ENCODE peak calls at places on chromosomes 6 and 20, in seven cellular contexts. One of them, this sample, is unnamed.

GRCh38 chr6:109767961-109768360 is 76.9 kb downstream of the FIG4 start:
- DNase-seq in sigmoid colon: no peak
- DNase-seq in neural crest cell: no peak
- DNase-seq in Daoy: peak
- DNase-seq in HEK293T: no peak
- DNase-seq in Panc1: no peak
- DNase-seq in activated T-cell treated with anti-CD3 and anti-CD28 coated beads, Interleukin-2, amount 50 U/mL, for 4 hours: no peak
- DNase-seq in this sample: no peak

GRCh38 chr6:168916576-168917207 is 337.0 kb downstream of the THBS2 start:
- DNase-seq in Daoy: no peak
- DNase-seq in Panc1: no peak
- DNase-seq in HEK293T: no peak
- DNase-seq in neural crest cell: no peak
- DNase-seq in sigmoid colon: no peak
- DNase-seq in activated T-cell treated with anti-CD3 and anti-CD28 coated beads, Interleukin-2, amount 50 U/mL, for 4 hours: no peak
- DNase-seq in this sample: no peak

GRCh38 chr6:108002365-108003221 is 44.6 kb upstream of the SEC63 start:
- DNase-seq in sigmoid colon: no peak
- DNase-seq in Panc1: peak
- DNase-seq in Daoy: peak
- DNase-seq in activated T-cell treated with anti-CD3 and anti-CD28 coated beads, Interleukin-2, amount 50 U/mL, for 4 hours: no peak
- DNase-seq in neural crest cell: peak
- DNase-seq in HEK293T: peak
- DNase-seq in this sample: no peak

GRCh38 chr6:20334961-20335360 is 66.7 kb upstream of the E2F3 start:
- DNase-seq in sigmoid colon: no peak
- DNase-seq in Panc1: no peak
- DNase-seq in Daoy: no peak
- DNase-seq in activated T-cell treated with anti-CD3 and anti-CD28 coated beads, Interleukin-2, amount 50 U/mL, for 4 hours: no peak
- DNase-seq in HEK293T: no peak
- DNase-seq in neural crest cell: no peak
- DNase-seq in this sample: no peak

GRCh38 chr6:132259070-132259469 is 142.2 kb downstream of the MOXD1 start:
- DNase-seq in sigmoid colon: no peak
- DNase-seq in Panc1: peak
- DNase-seq in HEK293T: peak
- DNase-seq in Daoy: no peak
- DNase-seq in activated T-cell treated with anti-CD3 and anti-CD28 coated beads, Interleukin-2, amount 50 U/mL, for 4 hours: no peak
- DNase-seq in neural crest cell: no peak
- DNase-seq in this sample: no peak

GRCh38 chr6:104064876-104065275 is 794.8 kb downstream of the HACE1 start:
- DNase-seq in sigmoid colon: no peak
- DNase-seq in activated T-cell treated with anti-CD3 and anti-CD28 coated beads, Interleukin-2, amount 50 U/mL, for 4 hours: no peak
- DNase-seq in HEK293T: no peak
- DNase-seq in Panc1: no peak
- DNase-seq in neural crest cell: no peak
- DNase-seq in Daoy: no peak
- DNase-seq in this sample: no peak

GRCh38 chr20:53149652-53150205 is 177.6 kb downstream of the TSHZ2 start:
- DNase-seq in Daoy: no peak
- DNase-seq in neural crest cell: no peak
- DNase-seq in HEK293T: no peak
- DNase-seq in Panc1: no peak
- DNase-seq in activated T-cell treated with anti-CD3 and anti-CD28 coated beads, Interleukin-2, amount 50 U/mL, for 4 hours: no peak
- DNase-seq in sigmoid colon: no peak
- DNase-seq in this sample: peak

GRCh38 chr20:56393133-56393472 is 658 bp downstream of the CSTF1 start:
- DNase-seq in Daoy: no peak
- DNase-seq in HEK293T: no peak
- DNase-seq in sigmoid colon: no peak
- DNase-seq in neural crest cell: no peak
- DNase-seq in Panc1: no peak
- DNase-seq in activated T-cell treated with anti-CD3 and anti-CD28 coated beads, Interleukin-2, amount 50 U/mL, for 4 hours: no peak
- DNase-seq in this sample: no peak

GRCh38 chr6:81401970-81402690 is 350.4 kb downstream of the TENT5A start:
- DNase-seq in Daoy: peak
- DNase-seq in Panc1: no peak
- DNase-seq in sigmoid colon: no peak
- DNase-seq in activated T-cell treated with anti-CD3 and anti-CD28 coated beads, Interleukin-2, amount 50 U/mL, for 4 hours: no peak
- DNase-seq in HEK293T: no peak
- DNase-seq in neural crest cell: no peak
- DNase-seq in this sample: no peak

GRCh38 chr6:31048090-31048489 is 37.8 kb downstream of the MUC22 start:
- DNase-seq in Panc1: no peak
- DNase-seq in sigmoid colon: no peak
- DNase-seq in activated T-cell treated with anti-CD3 and anti-CD28 coated beads, Interleukin-2, amount 50 U/mL, for 4 hours: no peak
- DNase-seq in neural crest cell: no peak
- DNase-seq in Daoy: no peak
- DNase-seq in HEK293T: no peak
- DNase-seq in this sample: no peak

GRCh38 chr6:76792394-76792793 is 670.9 kb downstream of the HTR1B start:
- DNase-seq in sigmoid colon: no peak
- DNase-seq in neural crest cell: no peak
- DNase-seq in Daoy: no peak
- DNase-seq in activated T-cell treated with anti-CD3 and anti-CD28 coated beads, Interleukin-2, amount 50 U/mL, for 4 hours: no peak
- DNase-seq in HEK293T: no peak
- DNase-seq in Panc1: no peak
- DNase-seq in this sample: no peak

GRCh38 chr6:104418125-104418524 is 441.6 kb downstream of the HACE1 start:
- DNase-seq in activated T-cell treated with anti-CD3 and anti-CD28 coated beads, Interleukin-2, amount 50 U/mL, for 4 hours: no peak
- DNase-seq in neural crest cell: no peak
- DNase-seq in sigmoid colon: no peak
- DNase-seq in HEK293T: no peak
- DNase-seq in Daoy: no peak
- DNase-seq in Panc1: no peak
- DNase-seq in this sample: no peak

GRCh38 chr6:136701011-136701410 is 91.3 kb downstream of the MAP3K5 start:
- DNase-seq in activated T-cell treated with anti-CD3 and anti-CD28 coated beads, Interleukin-2, amount 50 U/mL, for 4 hours: no peak
- DNase-seq in Daoy: no peak
- DNase-seq in sigmoid colon: no peak
- DNase-seq in HEK293T: no peak
- DNase-seq in Panc1: no peak
- DNase-seq in neural crest cell: no peak
- DNase-seq in this sample: no peak

GRCh38 chr6:33589723-33590530 is 9.9 kb upstream of the BAK1 start:
- DNase-seq in HEK293T: peak
- DNase-seq in Panc1: peak
- DNase-seq in neural crest cell: peak
- DNase-seq in activated T-cell treated with anti-CD3 and anti-CD28 coated beads, Interleukin-2, amount 50 U/mL, for 4 hours: peak
- DNase-seq in sigmoid colon: peak
- DNase-seq in Daoy: peak
- DNase-seq in this sample: peak

GRCh38 chr20:62643521-62644043 is 1.3 kb downstream of the SLCO4A1 start:
- DNase-seq in Panc1: no peak
- DNase-seq in activated T-cell treated with anti-CD3 and anti-CD28 coated beads, Interleukin-2, amount 50 U/mL, for 4 hours: no peak
- DNase-seq in sigmoid colon: no peak
- DNase-seq in Daoy: no peak
- DNase-seq in neural crest cell: no peak
- DNase-seq in HEK293T: no peak
- DNase-seq in this sample: no peak

GRCh38 chr6:84263557-84263956 is 36.1 kb upstream of the CEP162 start:
- DNase-seq in neural crest cell: no peak
- DNase-seq in HEK293T: no peak
- DNase-seq in activated T-cell treated with anti-CD3 and anti-CD28 coated beads, Interleukin-2, amount 50 U/mL, for 4 hours: no peak
- DNase-seq in Panc1: no peak
- DNase-seq in sigmoid colon: no peak
- DNase-seq in Daoy: no peak
- DNase-seq in this sample: no peak

GRCh38 chr6:40349566-40350192 is 237.5 kb downstream of the LRFN2 start:
- DNase-seq in Panc1: no peak
- DNase-seq in HEK293T: peak
- DNase-seq in sigmoid colon: peak
- DNase-seq in Daoy: no peak
- DNase-seq in activated T-cell treated with anti-CD3 and anti-CD28 coated beads, Interleukin-2, amount 50 U/mL, for 4 hours: no peak
- DNase-seq in neural crest cell: no peak
- DNase-seq in this sample: no peak

GRCh38 chr20:36482044-36482473 is 59.3 kb upstream of the MYL9 start:
- DNase-seq in neural crest cell: no peak
- DNase-seq in Daoy: no peak
- DNase-seq in sigmoid colon: no peak
- DNase-seq in HEK293T: no peak
- DNase-seq in activated T-cell treated with anti-CD3 and anti-CD28 coated beads, Interleukin-2, amount 50 U/mL, for 4 hours: no peak
- DNase-seq in Panc1: no peak
- DNase-seq in this sample: no peak

GRCh38 chr6:14758421-14759043 is 487.3 kb upstream of the JARID2 start:
- DNase-seq in activated T-cell treated with anti-CD3 and anti-CD28 coated beads, Interleukin-2, amount 50 U/mL, for 4 hours: peak
- DNase-seq in Panc1: no peak
- DNase-seq in sigmoid colon: no peak
- DNase-seq in neural crest cell: no peak
- DNase-seq in HEK293T: no peak
- DNase-seq in Daoy: no peak
- DNase-seq in this sample: no peak

GRCh38 chr6:159718634-159719033 is 8.7 kb upstream of the WTAP start:
- DNase-seq in Daoy: peak
- DNase-seq in neural crest cell: no peak
- DNase-seq in sigmoid colon: no peak
- DNase-seq in Panc1: no peak
- DNase-seq in HEK293T: no peak
- DNase-seq in activated T-cell treated with anti-CD3 and anti-CD28 coated beads, Interleukin-2, amount 50 U/mL, for 4 hours: no peak
- DNase-seq in this sample: no peak

GRCh38 chr6:167245586-167245985 is 45.5 kb upstream of the UNC93A start:
- DNase-seq in Daoy: no peak
- DNase-seq in HEK293T: no peak
- DNase-seq in activated T-cell treated with anti-CD3 and anti-CD28 coated beads, Interleukin-2, amount 50 U/mL, for 4 hours: no peak
- DNase-seq in Panc1: no peak
- DNase-seq in neural crest cell: no peak
- DNase-seq in sigmoid colon: no peak
- DNase-seq in this sample: no peak

GRCh38 chr20:19995220-19995863 is 21.8 kb upstream of the NAA20 start:
- DNase-seq in neural crest cell: no peak
- DNase-seq in Panc1: no peak
- DNase-seq in Daoy: peak
- DNase-seq in activated T-cell treated with anti-CD3 and anti-CD28 coated beads, Interleukin-2, amount 50 U/mL, for 4 hours: no peak
- DNase-seq in HEK293T: peak
- DNase-seq in sigmoid colon: no peak
- DNase-seq in this sample: no peak

GRCh38 chr20:59811681-59812171 is 121.7 kb downstream of the SYCP2 start:
- DNase-seq in sigmoid colon: no peak
- DNase-seq in HEK293T: no peak
- DNase-seq in activated T-cell treated with anti-CD3 and anti-CD28 coated beads, Interleukin-2, amount 50 U/mL, for 4 hours: no peak
- DNase-seq in neural crest cell: no peak
- DNase-seq in Daoy: no peak
- DNase-seq in Panc1: no peak
- DNase-seq in this sample: no peak

GRCh38 chr6:71498643-71499042 is 210.0 kb downstream of the OGFRL1 start:
- DNase-seq in sigmoid colon: no peak
- DNase-seq in HEK293T: no peak
- DNase-seq in neural crest cell: no peak
- DNase-seq in Daoy: no peak
- DNase-seq in activated T-cell treated with anti-CD3 and anti-CD28 coated beads, Interleukin-2, amount 50 U/mL, for 4 hours: no peak
- DNase-seq in Panc1: no peak
- DNase-seq in this sample: no peak

GRCh38 chr6:82687855-82688254 is 324.2 kb downstream of the TPBG start:
- DNase-seq in sigmoid colon: no peak
- DNase-seq in Daoy: peak
- DNase-seq in HEK293T: no peak
- DNase-seq in neural crest cell: no peak
- DNase-seq in activated T-cell treated with anti-CD3 and anti-CD28 coated beads, Interleukin-2, amount 50 U/mL, for 4 hours: no peak
- DNase-seq in Panc1: no peak
- DNase-seq in this sample: peak

GRCh38 chr6:44960898-44961297 is 367.2 kb upstream of the RUNX2 start:
- DNase-seq in Daoy: peak
- DNase-seq in activated T-cell treated with anti-CD3 and anti-CD28 coated beads, Interleukin-2, amount 50 U/mL, for 4 hours: no peak
- DNase-seq in Panc1: peak
- DNase-seq in HEK293T: no peak
- DNase-seq in neural crest cell: no peak
- DNase-seq in sigmoid colon: no peak
- DNase-seq in this sample: no peak

This sample was measured in nephron progenitor cell.